ENCODE peak calls at places on chromosomes 11 and 22, in four cellular contexts. One of them, this sample, is unnamed.

GRCh38 chr11:40280161-40281054 is 1179.0 kb downstream of the LRRC4C start:
- DNase-seq in spleen: no peak
- DNase-seq in Peyer's patch: no peak
- DNase-seq in A549: no peak
- DNase-seq in this sample: no peak

GRCh38 chr11:22389526-22390282 is 51.5 kb downstream of the SLC17A6 start:
- DNase-seq in spleen: no peak
- DNase-seq in Peyer's patch: no peak
- DNase-seq in A549: no peak
- DNase-seq in this sample: no peak

GRCh38 chr22:19756288-19757128 is 4.1 kb upstream of the TBX1 start:
- DNase-seq in Peyer's patch: peak
- DNase-seq in A549: peak
- DNase-seq in spleen: peak
- DNase-seq in this sample: peak

GRCh38 chr11:122646549-122647340 is 8.8 kb upstream of the UBASH3B start:
- DNase-seq in Peyer's patch: no peak
- DNase-seq in A549: no peak
- DNase-seq in spleen: no peak
- DNase-seq in this sample: no peak

GRCh38 chr11:125263268-125263790 is 98.8 kb downstream of the PKNOX2 start:
- DNase-seq in Peyer's patch: peak
- DNase-seq in A549: no peak
- DNase-seq in spleen: peak
- DNase-seq in this sample: no peak

GRCh38 chr22:19075404-19075803 is 46.8 kb downstream of the DGCR2 start:
- DNase-seq in A549: no peak
- DNase-seq in spleen: no peak
- DNase-seq in Peyer's patch: no peak
- DNase-seq in this sample: no peak

GRCh38 chr11:65887723-65888162 is 528 bp downstream of the FIBP start:
- DNase-seq in Peyer's patch: no peak
- DNase-seq in spleen: no peak
- DNase-seq in A549: no peak
- DNase-seq in this sample: no peak

GRCh38 chr11:62974848-62975522 is 9.8 kb downstream of the SLC22A6 start:
- DNase-seq in Peyer's patch: peak
- DNase-seq in spleen: no peak
- DNase-seq in A549: peak
- DNase-seq in this sample: peak

GRCh38 chr11:59777104-59777503 is 21.9 kb downstream of the STX3 start:
- DNase-seq in A549: no peak
- DNase-seq in Peyer's patch: no peak
- DNase-seq in spleen: no peak
- DNase-seq in this sample: no peak

GRCh38 chr11:133403900-133404299 is 128.4 kb downstream of the OPCML start:
- DNase-seq in spleen: no peak
- DNase-seq in Peyer's patch: no peak
- DNase-seq in A549: no peak
- DNase-seq in this sample: peak

GRCh38 chr11:75146711-75147110 is 4.2 kb upstream of the SLCO2B1 start:
- DNase-seq in spleen: no peak
- DNase-seq in A549: no peak
- DNase-seq in Peyer's patch: no peak
- DNase-seq in this sample: no peak

GRCh38 chr22:25837288-25837900 is 95.4 kb downstream of the MYO18B start:
- DNase-seq in spleen: no peak
- DNase-seq in Peyer's patch: no peak
- DNase-seq in A549: no peak
- DNase-seq in this sample: no peak

GRCh38 chr11:3195251-3196160 is 23.1 kb downstream of the MRGPRG start:
- DNase-seq in spleen: peak
- DNase-seq in A549: no peak
- DNase-seq in Peyer's patch: peak
- DNase-seq in this sample: peak

GRCh38 chr11:125170406-125171031 is 6.0 kb downstream of the PKNOX2 start:
- DNase-seq in A549: no peak
- DNase-seq in spleen: no peak
- DNase-seq in Peyer's patch: no peak
- DNase-seq in this sample: no peak

GRCh38 chr11:123045101-123045500 is 16.8 kb downstream of the HSPA8 start:
- DNase-seq in Peyer's patch: no peak
- DNase-seq in A549: no peak
- DNase-seq in spleen: no peak
- DNase-seq in this sample: no peak

GRCh38 chr11:65262775-65263174 is 1.0 kb downstream of the POLA2 start:
- DNase-seq in Peyer's patch: no peak
- DNase-seq in spleen: no peak
- DNase-seq in A549: no peak
- DNase-seq in this sample: peak

GRCh38 chr11:57325735-57326048 is 940 bp upstream of the TNKS1BP1 start:
- DNase-seq in spleen: no peak
- DNase-seq in A549: peak
- DNase-seq in Peyer's patch: peak
- DNase-seq in this sample: no peak

GRCh38 chr11:19935507-19935906 is 222.9 kb downstream of the NAV2 start:
- DNase-seq in A549: no peak
- DNase-seq in spleen: no peak
- DNase-seq in Peyer's patch: no peak
- DNase-seq in this sample: no peak

GRCh38 chr11:35260342-35260985 is 121.5 kb downstream of the CD44 start:
- DNase-seq in spleen: no peak
- DNase-seq in Peyer's patch: no peak
- DNase-seq in A549: peak
- DNase-seq in this sample: no peak

GRCh38 chr22:46853191-46853590 is 90.7 kb downstream of the TBC1D22A start:
- DNase-seq in A549: no peak
- DNase-seq in spleen: no peak
- DNase-seq in Peyer's patch: no peak
- DNase-seq in this sample: no peak

GRCh38 chr22:42871146-42872050 is 14.3 kb upstream of the ARFGAP3 start:
- DNase-seq in Peyer's patch: no peak
- DNase-seq in A549: no peak
- DNase-seq in spleen: no peak
- DNase-seq in this sample: no peak

GRCh38 chr22:20581503-20582170 is 74.2 kb downstream of the MED15 start:
- DNase-seq in spleen: peak
- DNase-seq in A549: no peak
- DNase-seq in Peyer's patch: no peak
- DNase-seq in this sample: no peak

GRCh38 chr11:88115828-88116410 is 59.3 kb downstream of the RAB38 start:
- DNase-seq in Peyer's patch: no peak
- DNase-seq in spleen: no peak
- DNase-seq in A549: no peak
- DNase-seq in this sample: peak

GRCh38 chr11:82539669-82540068 is 194.0 kb downstream of the FAM181B start:
- DNase-seq in A549: no peak
- DNase-seq in spleen: no peak
- DNase-seq in Peyer's patch: no peak
- DNase-seq in this sample: no peak

GRCh38 chr11:121958978-121959340 is 157.1 kb downstream of the BLID start:
- DNase-seq in Peyer's patch: no peak
- DNase-seq in spleen: no peak
- DNase-seq in A549: no peak
- DNase-seq in this sample: no peak

GRCh38 chr11:40160418-40160817 is 1299.0 kb downstream of the LRRC4C start:
- DNase-seq in Peyer's patch: no peak
- DNase-seq in spleen: no peak
- DNase-seq in A549: no peak
- DNase-seq in this sample: no peak

GRCh38 chr11:126279191-126279590 is 3.7 kb upstream of the TIRAP start:
- DNase-seq in A549: no peak
- DNase-seq in Peyer's patch: no peak
- DNase-seq in spleen: no peak
- DNase-seq in this sample: no peak

GRCh38 chr22:29385748-29386147 is 2.6 kb downstream of the AP1B1 start:
- DNase-seq in Peyer's patch: no peak
- DNase-seq in spleen: peak
- DNase-seq in A549: no peak
- DNase-seq in this sample: peak

GRCh38 chr11:44615041-44615513 is 49.6 kb downstream of the CD82 start:
- DNase-seq in spleen: peak
- DNase-seq in A549: no peak
- DNase-seq in Peyer's patch: peak
- DNase-seq in this sample: no peak

GRCh38 chr11:68798221-68798813 is 43.4 kb downstream of the CPT1A start:
- DNase-seq in spleen: peak
- DNase-seq in A549: no peak
- DNase-seq in Peyer's patch: peak
- DNase-seq in this sample: peak

GRCh38 chr22:29143848-29144785 is 61.6 kb upstream of the EMID1 start:
- DNase-seq in A549: no peak
- DNase-seq in Peyer's patch: no peak
- DNase-seq in spleen: no peak
- DNase-seq in this sample: peak

GRCh38 chr11:15723966-15724365 is 609.2 kb downstream of the INSC start:
- DNase-seq in Peyer's patch: no peak
- DNase-seq in spleen: no peak
- DNase-seq in A549: no peak
- DNase-seq in this sample: no peak

GRCh38 chr11:67199751-67200150 is 66.5 kb upstream of the GRK2 start:
- DNase-seq in spleen: no peak
- DNase-seq in A549: no peak
- DNase-seq in Peyer's patch: no peak
- DNase-seq in this sample: no peak

GRCh38 chr11:67202045-67202444 is 64.2 kb upstream of the GRK2 start:
- DNase-seq in A549: no peak
- DNase-seq in spleen: no peak
- DNase-seq in Peyer's patch: no peak
- DNase-seq in this sample: no peak

DNA sequence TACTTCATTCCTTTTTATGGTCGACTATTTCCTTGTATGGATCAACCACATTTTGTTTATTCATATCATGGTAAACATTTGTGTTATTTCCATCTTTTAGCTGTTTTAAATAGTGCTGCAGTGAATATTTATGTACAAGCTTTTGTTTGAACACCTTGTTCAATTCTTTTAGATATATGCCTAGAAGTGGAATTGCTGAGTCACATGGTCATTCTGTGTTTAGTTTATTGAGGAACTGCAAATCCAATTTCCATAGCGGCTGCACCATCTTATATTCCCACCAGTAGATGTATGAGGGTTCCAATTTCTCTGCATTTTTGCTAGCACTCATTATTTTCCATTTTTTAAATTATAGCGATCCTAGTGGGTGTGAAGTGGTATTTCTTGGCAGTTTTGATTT is 61.4 kb upstream of the GRK2 start:
- DNase-seq in Peyer's patch: no peak
- DNase-seq in spleen: no peak
- DNase-seq in A549: no peak
- DNase-seq in this sample: no peak
- TF ChIP-seq POLR2A in Peyer's patch: no peak
- TF ChIP-seq POLR2A in spleen: no peak
- TF ChIP-seq POLR2A in A549: no peak
- TF ChIP-seq POLR2A in this sample: no peak

DNA sequence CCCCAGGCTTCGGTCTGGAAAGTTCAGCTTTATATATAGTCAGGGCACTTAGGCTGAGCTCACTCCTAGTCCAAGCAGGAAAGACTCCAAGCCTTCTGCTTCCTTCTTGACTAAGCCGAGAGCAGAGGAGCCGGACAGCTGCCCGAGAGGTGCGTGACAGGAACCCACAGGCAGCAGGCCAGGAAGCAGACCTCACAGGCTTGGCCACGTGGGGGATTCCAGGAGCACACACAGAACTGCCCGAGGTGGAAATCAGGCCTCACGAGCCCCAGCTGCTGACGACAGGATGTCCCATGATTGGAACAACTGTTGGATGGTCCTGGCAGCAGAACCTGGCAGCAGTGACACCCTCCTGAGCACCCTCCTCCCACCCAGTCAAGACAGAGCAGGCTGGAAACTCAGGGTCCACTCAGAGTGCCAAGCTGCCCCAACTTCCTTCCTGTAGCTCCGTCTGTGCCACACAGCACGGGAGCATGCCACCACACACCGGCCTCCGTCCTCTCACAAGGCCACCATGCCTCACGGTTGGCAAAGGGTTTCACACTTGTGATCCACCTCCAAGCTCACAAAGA is 5.4 kb downstream of the PLA2G6 start:
- DNase-seq in Peyer's patch: no peak
- DNase-seq in A549: no peak
- DNase-seq in spleen: peak
- DNase-seq in this sample: no peak
- TF ChIP-seq POLR2A in Peyer's patch: no peak
- TF ChIP-seq POLR2A in A549: no peak
- TF ChIP-seq POLR2A in spleen: no peak
- TF ChIP-seq POLR2A in this sample: no peak

GRCh38 chr22:49937758-49938564 is 19.5 kb downstream of the CRELD2 start:
- DNase-seq in A549: no peak
- DNase-seq in Peyer's patch: no peak
- DNase-seq in spleen: peak
- DNase-seq in this sample: no peak

GRCh38 chr22:49934891-49935557 is 16.6 kb downstream of the CRELD2 start:
- DNase-seq in A549: no peak
- DNase-seq in Peyer's patch: peak
- DNase-seq in spleen: peak
- DNase-seq in this sample: peak

GRCh38 chr22:49936973-49937757 is 18.7 kb downstream of the CRELD2 start:
- DNase-seq in spleen: no peak
- DNase-seq in Peyer's patch: no peak
- DNase-seq in A549: no peak
- DNase-seq in this sample: no peak

GRCh38 chr22:49935561-49935960 is 17.1 kb downstream of the CRELD2 start:
- DNase-seq in spleen: no peak
- DNase-seq in Peyer's patch: no peak
- DNase-seq in A549: no peak
- DNase-seq in this sample: peak

GRCh38 chr22:49936018-49936972 is 17.9 kb downstream of the CRELD2 start:
- DNase-seq in A549: no peak
- DNase-seq in spleen: peak
- DNase-seq in Peyer's patch: peak
- DNase-seq in this sample: peak
- TF ChIP-seq POLR2A in A549: peak
- TF ChIP-seq POLR2A in spleen: peak
- TF ChIP-seq POLR2A in Peyer's patch: peak
- TF ChIP-seq POLR2A in this sample: no peak

GRCh38 chr22:27086080-27086479 is 428.7 kb downstream of the MIAT start:
- DNase-seq in spleen: no peak
- DNase-seq in Peyer's patch: no peak
- DNase-seq in A549: no peak
- DNase-seq in this sample: no peak

GRCh38 chr22:27089303-27089702 is 431.9 kb downstream of the MIAT start:
- DNase-seq in A549: no peak
- DNase-seq in spleen: no peak
- DNase-seq in Peyer's patch: no peak
- DNase-seq in this sample: no peak

GRCh38 chr22:27084130-27084529 is 426.7 kb downstream of the MIAT start:
- DNase-seq in A549: no peak
- DNase-seq in Peyer's patch: no peak
- DNase-seq in spleen: no peak
- DNase-seq in this sample: no peak

GRCh38 chr22:27088026-27088425 is 430.6 kb downstream of the MIAT start:
- DNase-seq in Peyer's patch: no peak
- DNase-seq in spleen: no peak
- DNase-seq in A549: no peak
- DNase-seq in this sample: no peak

GRCh38 chr22:27086728-27087450 is 429.5 kb downstream of the MIAT start:
- DNase-seq in A549: no peak
- DNase-seq in Peyer's patch: no peak
- DNase-seq in spleen: no peak
- DNase-seq in this sample: no peak
- TF ChIP-seq POLR2A in A549: no peak
- TF ChIP-seq POLR2A in Peyer's patch: no peak
- TF ChIP-seq POLR2A in spleen: no peak
- TF ChIP-seq POLR2A in this sample: no peak

This sample was measured in NB4.